ENCODE peak calls at places on chromosomes 6 and 20, in six cellular contexts. One of them, this sample, is unnamed. For H3K27me3, the result is how much of the 10 kb centered on the place peaks cover.

GRCh38 chr6:149332602-149333311 is 15.2 kb downstream of the TAB2 start:
- DNase-seq in GM12878: no peak
- DNase-seq in left ventricle myocardium inferior: no peak
- DNase-seq in body of pancreas: no peak
- DNase-seq in tibial nerve: no peak
- DNase-seq in endodermal cell: no peak
- DNase-seq in this sample: no peak

GRCh38 chr20:47228654-47229053 is 127.8 kb downstream of the ZMYND8 start:
- DNase-seq in GM12878: no peak
- DNase-seq in left ventricle myocardium inferior: no peak
- DNase-seq in body of pancreas: no peak
- DNase-seq in tibial nerve: no peak
- DNase-seq in endodermal cell: no peak
- DNase-seq in this sample: no peak

GRCh38 chr6:141269684-141270083 is 863.0 kb upstream of the GJE1 start:
- DNase-seq in GM12878: no peak
- DNase-seq in left ventricle myocardium inferior: no peak
- DNase-seq in body of pancreas: no peak
- DNase-seq in tibial nerve: no peak
- DNase-seq in endodermal cell: no peak
- DNase-seq in this sample: no peak

GRCh38 chr6:96410467-96410866 is 111.1 kb upstream of the UFL1 start:
- DNase-seq in GM12878: no peak
- DNase-seq in left ventricle myocardium inferior: no peak
- DNase-seq in body of pancreas: no peak
- DNase-seq in tibial nerve: no peak
- DNase-seq in endodermal cell: no peak
- DNase-seq in this sample: no peak

GRCh38 chr20:14142171-14142570 is 146.9 kb downstream of the MACROD2 start:
- DNase-seq in GM12878: peak
- DNase-seq in left ventricle myocardium inferior: no peak
- DNase-seq in body of pancreas: peak
- DNase-seq in tibial nerve: peak
- DNase-seq in endodermal cell: peak
- DNase-seq in this sample: no peak

GRCh38 chr6:84050408-84050807 is 16.8 kb downstream of the MRAP2 start:
- DNase-seq in GM12878: no peak
- DNase-seq in left ventricle myocardium inferior: no peak
- DNase-seq in body of pancreas: no peak
- DNase-seq in tibial nerve: no peak
- DNase-seq in endodermal cell: no peak
- DNase-seq in this sample: no peak

GRCh38 chr6:558089-558488 is 98.8 kb downstream of the HUS1B start:
- DNase-seq in GM12878: no peak
- DNase-seq in left ventricle myocardium inferior: no peak
- DNase-seq in body of pancreas: no peak
- DNase-seq in tibial nerve: no peak
- DNase-seq in endodermal cell: no peak
- DNase-seq in this sample: no peak

GRCh38 chr6:135235716-135236115 is 54.6 kb downstream of the MYB start:
- DNase-seq in GM12878: no peak
- DNase-seq in left ventricle myocardium inferior: no peak
- DNase-seq in body of pancreas: no peak
- DNase-seq in tibial nerve: no peak
- DNase-seq in endodermal cell: no peak
- DNase-seq in this sample: no peak

GRCh38 chr6:31692886-31693285 is 10.2 kb downstream of the ABHD16A start:
- DNase-seq in GM12878: no peak
- DNase-seq in left ventricle myocardium inferior: no peak
- DNase-seq in body of pancreas: no peak
- DNase-seq in tibial nerve: no peak
- DNase-seq in endodermal cell: no peak
- DNase-seq in this sample: no peak

GRCh38 chr20:61942526-61942925 is 123.2 kb downstream of the TAF4 start:
- DNase-seq in GM12878: no peak
- DNase-seq in left ventricle myocardium inferior: no peak
- DNase-seq in body of pancreas: no peak
- DNase-seq in tibial nerve: no peak
- DNase-seq in endodermal cell: no peak
- DNase-seq in this sample: no peak

GRCh38 chr6:3195377-3195694 is 32.1 kb downstream of the TUBB2B start:
- DNase-seq in GM12878: no peak
- DNase-seq in left ventricle myocardium inferior: no peak
- DNase-seq in body of pancreas: no peak
- DNase-seq in tibial nerve: no peak
- DNase-seq in endodermal cell: no peak
- DNase-seq in this sample: no peak

GRCh38 chr6:105345506-105345905 is 57.4 kb downstream of the PREP start:
- DNase-seq in GM12878: no peak
- DNase-seq in left ventricle myocardium inferior: no peak
- DNase-seq in body of pancreas: no peak
- DNase-seq in tibial nerve: no peak
- DNase-seq in endodermal cell: no peak
- DNase-seq in this sample: no peak

GRCh38 chr6:141158740-141159139 is 974.0 kb upstream of the GJE1 start:
- DNase-seq in GM12878: no peak
- DNase-seq in left ventricle myocardium inferior: no peak
- DNase-seq in body of pancreas: no peak
- DNase-seq in tibial nerve: no peak
- DNase-seq in endodermal cell: no peak
- DNase-seq in this sample: no peak

GRCh38 chr6:139982652-139983051 is 608.2 kb upstream of the CITED2 start:
- DNase-seq in GM12878: no peak
- DNase-seq in left ventricle myocardium inferior: no peak
- DNase-seq in body of pancreas: no peak
- DNase-seq in tibial nerve: no peak
- DNase-seq in endodermal cell: peak
- DNase-seq in this sample: no peak

GRCh38 chr6:79263366-79263765 is 28.9 kb upstream of the HMGN3 start:
- DNase-seq in GM12878: no peak
- DNase-seq in left ventricle myocardium inferior: no peak
- DNase-seq in body of pancreas: no peak
- DNase-seq in tibial nerve: no peak
- DNase-seq in endodermal cell: no peak
- DNase-seq in this sample: no peak

GRCh38 chr20:3203315-3204123 is 963 bp downstream of the DDRGK1 start:
- DNase-seq in GM12878: no peak
- DNase-seq in left ventricle myocardium inferior: no peak
- DNase-seq in body of pancreas: peak
- DNase-seq in tibial nerve: no peak
- DNase-seq in endodermal cell: peak
- DNase-seq in this sample: peak

GRCh38 chr20:7379621-7380220 is 560.5 kb downstream of the HAO1 start:
- DNase-seq in GM12878: no peak
- DNase-seq in left ventricle myocardium inferior: no peak
- DNase-seq in body of pancreas: no peak
- DNase-seq in tibial nerve: no peak
- DNase-seq in endodermal cell: no peak
- DNase-seq in this sample: no peak

GRCh38 chr20:7379206-7379605 is 561.1 kb downstream of the HAO1 start:
- DNase-seq in GM12878: no peak
- DNase-seq in left ventricle myocardium inferior: no peak
- DNase-seq in body of pancreas: no peak
- DNase-seq in tibial nerve: no peak
- DNase-seq in endodermal cell: no peak
- DNase-seq in this sample: no peak

GRCh38 chr20:7371518-7372158 is 568.6 kb downstream of the HAO1 start:
- DNase-seq in GM12878: no peak
- DNase-seq in left ventricle myocardium inferior: no peak
- DNase-seq in body of pancreas: no peak
- DNase-seq in tibial nerve: no peak
- DNase-seq in endodermal cell: no peak
- DNase-seq in this sample: no peak

DNA sequence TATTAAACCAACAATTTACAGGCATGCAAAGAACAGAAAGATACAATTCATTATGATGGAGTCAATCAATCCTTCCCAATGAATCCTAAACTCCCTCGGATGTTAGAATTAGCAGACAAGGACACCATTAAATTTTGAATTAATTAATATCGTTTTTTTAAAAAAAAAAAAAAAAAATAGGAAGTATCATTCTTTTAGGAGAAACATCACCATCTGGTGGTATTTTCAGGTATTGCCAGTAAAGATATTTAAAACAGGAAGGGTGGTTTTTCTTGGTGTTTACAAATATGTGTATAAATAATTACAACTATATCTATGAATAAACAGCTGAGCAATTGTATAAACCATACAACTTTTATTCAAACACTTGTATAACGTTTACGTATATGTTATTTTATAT is 564.4 kb downstream of the HAO1 start:
- DNase-seq in GM12878: no peak
- DNase-seq in left ventricle myocardium inferior: no peak
- DNase-seq in body of pancreas: no peak
- DNase-seq in tibial nerve: no peak
- DNase-seq in endodermal cell: no peak
- DNase-seq in this sample: no peak
- TF ChIP-seq CTCF in GM12878: peak
- TF ChIP-seq CTCF in left ventricle myocardium inferior: peak
- TF ChIP-seq CTCF in body of pancreas: peak
- TF ChIP-seq CTCF in tibial nerve: no peak
- TF ChIP-seq CTCF in endodermal cell: peak
- TF ChIP-seq CTCF in this sample: peak

GRCh38 chr6:146890172-146890571 is 291.4 kb downstream of the ADGB start:
- DNase-seq in GM12878: no peak
- DNase-seq in left ventricle myocardium inferior: no peak
- DNase-seq in body of pancreas: no peak
- DNase-seq in tibial nerve: no peak
- DNase-seq in endodermal cell: no peak
- DNase-seq in this sample: no peak
- H3K27me3 ChIP-seq in GM12878: under half
- H3K27me3 ChIP-seq in left ventricle myocardium inferior: under half
- H3K27me3 ChIP-seq in body of pancreas: under half
- H3K27me3 ChIP-seq in tibial nerve: under half
- H3K27me3 ChIP-seq in endodermal cell: under half
- H3K27me3 ChIP-seq in this sample: under half

GRCh38 chr20:259991-260390 is 2.5 kb downstream of the DEFB132 start:
- DNase-seq in GM12878: no peak
- DNase-seq in left ventricle myocardium inferior: no peak
- DNase-seq in body of pancreas: no peak
- DNase-seq in tibial nerve: no peak
- DNase-seq in endodermal cell: no peak
- DNase-seq in this sample: no peak
- TF ChIP-seq CTCF in GM12878: no peak
- TF ChIP-seq CTCF in left ventricle myocardium inferior: no peak
- TF ChIP-seq CTCF in body of pancreas: no peak
- TF ChIP-seq CTCF in tibial nerve: no peak
- TF ChIP-seq CTCF in endodermal cell: no peak
- TF ChIP-seq CTCF in this sample: no peak

GRCh38 chr6:5087389-5087788 is 2.2 kb downstream of the PPP1R3G start:
- DNase-seq in GM12878: no peak
- DNase-seq in left ventricle myocardium inferior: peak
- DNase-seq in body of pancreas: no peak
- DNase-seq in tibial nerve: peak
- DNase-seq in endodermal cell: no peak
- DNase-seq in this sample: no peak
- H3K27me3 ChIP-seq in GM12878: under half
- H3K27me3 ChIP-seq in left ventricle myocardium inferior: under half
- H3K27me3 ChIP-seq in body of pancreas: under half
- H3K27me3 ChIP-seq in tibial nerve: under half
- H3K27me3 ChIP-seq in endodermal cell: half or more
- H3K27me3 ChIP-seq in this sample: under half

DNA sequence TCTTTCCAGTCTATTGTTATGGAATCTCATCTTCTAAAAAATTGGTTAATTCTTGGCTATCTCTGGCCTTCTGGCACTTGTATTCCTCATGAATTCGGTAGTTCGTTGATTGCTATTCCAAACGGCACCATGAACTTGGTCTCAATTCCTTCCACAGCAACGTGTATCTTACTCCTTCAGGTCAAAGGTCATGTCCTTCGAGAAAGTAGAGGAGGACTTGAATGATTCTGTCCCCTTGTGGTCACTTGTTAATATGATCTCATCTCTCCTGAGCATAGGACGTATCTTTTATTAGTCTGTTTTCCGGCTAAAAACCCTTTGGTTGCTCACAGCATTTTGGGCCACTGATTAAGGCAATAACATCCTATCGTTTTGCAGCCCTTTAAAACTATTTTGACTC is 9.4 kb downstream of the TLDC2 start:
- DNase-seq in GM12878: no peak
- DNase-seq in left ventricle myocardium inferior: no peak
- DNase-seq in body of pancreas: no peak
- DNase-seq in tibial nerve: no peak
- DNase-seq in endodermal cell: no peak
- DNase-seq in this sample: no peak
- TF ChIP-seq CTCF in GM12878: no peak
- TF ChIP-seq CTCF in left ventricle myocardium inferior: peak
- TF ChIP-seq CTCF in body of pancreas: no peak
- TF ChIP-seq CTCF in tibial nerve: peak
- TF ChIP-seq CTCF in endodermal cell: peak
- TF ChIP-seq CTCF in this sample: no peak

GRCh38 chr6:90028995-90029635 is 134.8 kb downstream of the GJA10 start:
- DNase-seq in GM12878: no peak
- DNase-seq in left ventricle myocardium inferior: no peak
- DNase-seq in body of pancreas: no peak
- DNase-seq in tibial nerve: no peak
- DNase-seq in endodermal cell: no peak
- DNase-seq in this sample: no peak
- H3K27me3 ChIP-seq in GM12878: under half
- H3K27me3 ChIP-seq in left ventricle myocardium inferior: under half
- H3K27me3 ChIP-seq in body of pancreas: under half
- H3K27me3 ChIP-seq in tibial nerve: under half
- H3K27me3 ChIP-seq in endodermal cell: under half
- H3K27me3 ChIP-seq in this sample: under half